ENCODE peak calls at places on chromosomes 3 and 15, in eight cellular contexts. X is right cardiac atrium, O is tibial artery, U is HAP-1, P is neural progenitor cell, Z is psoas muscle, Q is thoracic aorta, I is adipocyte. G is an unnamed sample.

GRCh38 chr3:183914856-183915255 is 30.2 kb upstream of the PARL start:
- DNase-seq in O (no peak), P (no peak), U (no peak), Z (no peak), Q (no peak), X (no peak), I (no peak), G (no peak)

GRCh38 chr3:161401389-161401788 is 30.1 kb upstream of the SPTSSB start:
- DNase-seq in Q (no peak), P (no peak), O (no peak), X (no peak), I (peak; percentile 59), U (no peak), Z (no peak), G (no peak)

GRCh38 chr15:75751901-75752300 is 39.3 kb upstream of the CSPG4 start:
- DNase-seq in Q (no peak), U (no peak), X (no peak), Z (no peak), I (no peak), O (no peak), P (no peak), G (no peak)

GRCh38 chr3:121981473-121981872 is 40.6 kb downstream of the ILDR1 start:
- DNase-seq in X (no peak), Z (no peak), Q (no peak), P (no peak), O (no peak), I (no peak), U (no peak), G (no peak)

GRCh38 chr3:126130981-126131750 is 47.2 kb upstream of the SLC41A3 start:
- DNase-seq in Z (peak; percentile 12), O (peak; percentile 15), I (no peak), U (no peak), Q (no peak), P (no peak), X (no peak), G (no peak)

GRCh38 chr3:172372895-172373294 is 75.4 kb downstream of the GHSR start:
- DNase-seq in Z (no peak), X (no peak), I (no peak), O (no peak), U (no peak), P (no peak), Q (no peak), G (no peak)

GRCh38 chr3:190116551-190117067 is 4.1 kb downstream of the P3H2 start:
- DNase-seq in U (no peak), O (no peak), X (no peak), I (no peak), Z (no peak), Q (no peak), P (no peak), G (no peak)

GRCh38 chr15:40926659-40927496 is 2.3 kb upstream of the DLL4 start:
- DNase-seq in I (no peak), U (no peak), Z (no peak), O (no peak), Q (no peak), X (no peak), P (no peak), G (no peak)

GRCh38 chr3:48662753-48663488 is at the start of gene CELSR3:
- DNase-seq in P (peak; percentile 96), Z (peak; percentile 47), Q (no peak), X (peak; percentile 90), I (peak; percentile 81), U (peak; percentile 66), O (peak; percentile 72), G (no peak)

GRCh38 chr3:29171583-29171990 is 109.3 kb upstream of the RBMS3 start:
- DNase-seq in U (no peak), O (no peak), Z (no peak), X (no peak), P (peak; percentile 6), I (no peak), Q (no peak), G (no peak)

GRCh38 chr3:35931867-35932266 is 292.5 kb downstream of the ARPP21 start:
- DNase-seq in Q (no peak), O (no peak), I (no peak), U (no peak), P (no peak), Z (no peak), X (no peak), G (no peak)

GRCh38 chr3:176766862-176767261 is 430.4 kb downstream of the TBL1XR1 start:
- DNase-seq in X (no peak), Z (no peak), P (no peak), O (no peak), Q (no peak), U (no peak), I (no peak), G (no peak)

GRCh38 chr3:49469876-49470713 is at the start of gene DAG1:
- DNase-seq in O (peak; percentile 99), Z (peak; percentile 98), P (peak; percentile 100), U (peak; percentile 96), I (peak; percentile 98), Q (peak; percentile 94), X (peak; percentile 99), G (peak; percentile 96)

GRCh38 chr15:80549191-80549590 is 145.0 kb downstream of the ARNT2 start:
- DNase-seq in O (no peak), Z (no peak), Q (no peak), P (no peak), U (no peak), I (peak; percentile 80), X (no peak), G (no peak)

GRCh38 chr15:101314301-101314700 is 19.3 kb upstream of the SNRPA1 start:
- DNase-seq in I (no peak), X (no peak), O (no peak), Q (no peak), P (no peak), Z (no peak), U (no peak), G (no peak)

GRCh38 chr3:34843479-34843870 is 795.9 kb upstream of the ARPP21 start:
- DNase-seq in O (no peak), X (no peak), P (peak; percentile 7), Q (no peak), I (peak; percentile 37), Z (no peak), U (no peak), G (no peak)

GRCh38 chr3:42961633-42962032 is 17.5 kb upstream of the GASK1A start:
- DNase-seq in Z (no peak), I (peak; percentile 87), O (peak; percentile 29), Q (no peak), P (peak; percentile 76), U (peak; percentile 41), X (peak; percentile 57), G (peak; percentile 14)

GRCh38 chr15:51697150-51697549 is 15.8 kb downstream of the SCG3 start:
- DNase-seq in U (no peak), Q (no peak), P (no peak), O (no peak), I (no peak), Z (no peak), X (no peak), G (no peak)

GRCh38 chr3:94069242-94069813 is 6.5 kb downstream of the NSUN3 start:
- DNase-seq in Z (no peak), X (no peak), P (no peak), U (peak; percentile 49), O (no peak), Q (no peak), I (peak; percentile 80), G (peak; percentile 7)

GRCh38 chr15:59933607-59934006 is 70.5 kb upstream of the FOXB1 start:
- DNase-seq in U (no peak), O (no peak), Q (no peak), I (peak; percentile 1), X (no peak), Z (no peak), P (no peak), G (no peak)

DNA sequence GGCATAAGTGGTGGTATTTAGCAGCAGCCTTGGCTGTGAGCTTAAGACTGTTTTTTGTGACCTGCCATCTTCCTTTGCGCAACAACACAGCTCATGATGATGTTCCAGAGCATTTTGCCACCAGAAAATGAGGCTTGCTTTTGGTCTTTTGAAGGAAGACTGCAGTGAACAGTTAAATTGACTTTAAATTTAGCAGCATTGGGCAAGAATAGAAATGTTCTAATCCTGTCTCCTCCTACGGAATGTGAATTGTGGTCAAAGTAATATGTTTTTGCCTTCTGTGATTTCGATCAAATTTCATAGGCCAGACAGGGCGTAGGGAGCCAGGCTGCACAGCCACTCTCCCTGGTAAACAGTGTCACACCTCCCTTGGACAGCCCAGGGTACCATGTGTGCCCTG is 460.7 kb upstream of the RASGRP1 start:
- DNase-seq in P (no peak), Z (peak; percentile 13), Q (no peak), O (no peak), U (no peak), I (peak; percentile 81), X (no peak), G (no peak)
- H3K4me1 ChIP-seq in P (no peaks in the 10 kb centered on the region), Z (no peaks in the 10 kb centered on the region), Q (no peaks in the 10 kb centered on the region), O (no peaks in the 10 kb centered on the region), U (no peaks in the 10 kb centered on the region), I (peaks cover 31% of the 10 kb centered on the region), X (no peaks in the 10 kb centered on the region), G (no peaks in the 10 kb centered on the region)

GRCh38 chr3:134955874-134956273 is 160.8 kb downstream of the EPHB1 start:
- DNase-seq in I (no peak), O (no peak), Z (no peak), Q (no peak), U (no peak), P (no peak), X (no peak), G (no peak)

GRCh38 chr3:134956844-134957243 is 161.8 kb downstream of the EPHB1 start:
- DNase-seq in I (no peak), O (no peak), Q (no peak), X (no peak), Z (no peak), P (no peak), U (no peak), G (no peak)

GRCh38 chr3:134956395-134956794 is 161.3 kb downstream of the EPHB1 start:
- DNase-seq in Q (no peak), Z (no peak), X (no peak), U (no peak), I (no peak), P (no peak), O (no peak), G (no peak)

GRCh38 chr3:134959516-134959915 is 164.5 kb downstream of the EPHB1 start:
- DNase-seq in I (no peak), X (no peak), P (peak; percentile 65), Z (no peak), Q (no peak), O (no peak), U (no peak), G (no peak)
- H3K4me3 ChIP-seq in I (no peak overlapping the region), X (no peak overlapping the region), P (no peak overlapping the region), Z (no peak overlapping the region), Q (no peak overlapping the region), O (no peak overlapping the region), U (no peak overlapping the region), G (no peak overlapping the region)

GRCh38 chr3:71104586-71104985 is 478.9 kb downstream of the FOXP1 start:
- DNase-seq in X (no peak), I (no peak), O (no peak), U (no peak), P (no peak), Q (no peak), Z (no peak), G (no peak)
- H3K4me1 ChIP-seq in X (peaks cover 17% of the 10 kb centered on the region), I (peaks cover 51% of the 10 kb centered on the region), O (peaks cover 56% of the 10 kb centered on the region), U (peaks cover 21% of the 10 kb centered on the region), P (no peaks in the 10 kb centered on the region), Q (peaks cover 71% of the 10 kb centered on the region), Z (no peaks in the 10 kb centered on the region), G (peaks cover 51% of the 10 kb centered on the region)

DNA sequence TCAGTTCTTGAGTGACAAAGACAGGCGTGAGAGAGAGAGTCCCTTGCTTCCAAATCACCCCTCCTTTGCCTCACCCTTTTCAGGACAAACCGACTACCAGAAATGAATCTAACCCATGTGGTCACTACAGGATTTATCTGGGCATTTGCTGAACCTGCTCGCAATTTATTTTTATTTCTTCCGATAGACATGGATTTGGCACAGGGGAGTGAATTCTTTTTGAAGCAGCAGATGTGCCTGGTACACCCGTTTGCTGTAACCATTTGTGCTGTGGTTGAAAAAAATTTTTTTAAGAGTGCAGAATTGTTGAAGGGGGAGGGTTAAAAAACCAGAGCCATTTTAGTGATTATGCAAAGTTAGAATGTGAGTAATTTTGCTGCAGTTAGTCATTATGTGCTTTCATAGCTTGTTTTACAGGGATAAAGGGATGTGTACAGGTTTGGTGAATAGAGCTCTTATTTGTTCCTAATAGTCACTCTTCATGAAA is 442.0 kb downstream of the LPP start:
- DNase-seq in Z (no peak), P (no peak), U (no peak), I (peak; percentile 64), X (no peak), O (no peak), Q (no peak), G (no peak)
- H3K4me3 ChIP-seq in Z (peak overlapping the region; percentile 49), P (no peak overlapping the region), U (no peak overlapping the region), I (no peak overlapping the region), X (no peak overlapping the region), O (no peak overlapping the region), Q (no peak overlapping the region), G (no peak overlapping the region)